ENCODE peak calls at places on chromosome 20, in four cellular contexts. D is AG09319, L is AG08396, E is fibroblast of mammary gland. S is an unnamed sample.

GRCh38 chr20:3663031-3663701 is at the start of gene GFRA4:
- DNase-seq in D (no peak), L (peak; percentile 5), E (no peak), S (no peak)

GRCh38 chr20:62822239-62822787 is 5.5 kb downstream of the COL9A3 start:
- DNase-seq in D (no peak), L (no peak), E (no peak), S (no peak)

GRCh38 chr20:1891263-1892121 is 3.7 kb upstream of the SIRPA start:
- DNase-seq in D (no peak), L (no peak), E (no peak), S (no peak)

GRCh38 chr20:21518292-21518991 is 4.6 kb upstream of the NKX2-2 start:
- DNase-seq in D (no peak), L (no peak), E (no peak), S (no peak)

GRCh38 chr20:48621256-48622078 is 206.3 kb downstream of the PREX1 start:
- DNase-seq in D (no peak), L (no peak), E (no peak), S (no peak)

GRCh38 chr20:59416916-59417315 is 116.5 kb downstream of the EDN3 start:
- DNase-seq in D (no peak), L (no peak), E (no peak), S (no peak)

GRCh38 chr20:34585019-34585418 is 26.5 kb downstream of the MAP1LC3A start:
- DNase-seq in D (no peak), L (no peak), E (no peak), S (no peak)

GRCh38 chr20:46552460-46553420 is 2.3 kb upstream of the OCSTAMP start:
- DNase-seq in D (no peak), L (no peak), E (no peak), S (no peak)

GRCh38 chr20:46872315-46873211 is 22.1 kb upstream of the EYA2 start:
- DNase-seq in D (no peak), L (peak; percentile 80), E (peak; percentile 42), S (no peak)

S was measured in retinal pigment epithelial cell.